ENCODE peak calls at places on chromosomes 2 and 18, in seven cellular contexts. One of them, this sample, is unnamed.

GRCh38 chr2:109094144-109094543 is 34.9 kb upstream of the SH3RF3 start:
- DNase-seq in activated CD4-positive, alpha-beta T cell treated with anti-CD3 and anti-CD28 coated beads, Interleukin-2, amount 50 U/mL, for 1 hour: no peak
- DNase-seq in sciatic nerve: no peak
- DNase-seq in colonic mucosa: no peak
- DNase-seq in cardiac septum: no peak
- DNase-seq in H9: no peak
- DNase-seq in activated naive CD8-positive, alpha-beta T cell treated with anti-CD3 and anti-CD28 coated beads, Interleukin-2, amount 50 U/mL, for 24 hours: no peak
- DNase-seq in this sample: no peak

GRCh38 chr2:136361521-136361920 is 243.6 kb upstream of the CXCR4 start:
- DNase-seq in activated CD4-positive, alpha-beta T cell treated with anti-CD3 and anti-CD28 coated beads, Interleukin-2, amount 50 U/mL, for 1 hour: no peak
- DNase-seq in sciatic nerve: no peak
- DNase-seq in colonic mucosa: no peak
- DNase-seq in cardiac septum: no peak
- DNase-seq in H9: peak; percentile 6
- DNase-seq in activated naive CD8-positive, alpha-beta T cell treated with anti-CD3 and anti-CD28 coated beads, Interleukin-2, amount 50 U/mL, for 24 hours: no peak
- DNase-seq in this sample: no peak

GRCh38 chr2:23293756-23294155 is 91.2 kb upstream of the KLHL29 start:
- DNase-seq in activated CD4-positive, alpha-beta T cell treated with anti-CD3 and anti-CD28 coated beads, Interleukin-2, amount 50 U/mL, for 1 hour: no peak
- DNase-seq in sciatic nerve: no peak
- DNase-seq in colonic mucosa: no peak
- DNase-seq in cardiac septum: no peak
- DNase-seq in H9: no peak
- DNase-seq in activated naive CD8-positive, alpha-beta T cell treated with anti-CD3 and anti-CD28 coated beads, Interleukin-2, amount 50 U/mL, for 24 hours: no peak
- DNase-seq in this sample: no peak

GRCh38 chr2:38581193-38582147 is 21.3 kb downstream of the HNRNPLL start:
- DNase-seq in activated CD4-positive, alpha-beta T cell treated with anti-CD3 and anti-CD28 coated beads, Interleukin-2, amount 50 U/mL, for 1 hour: no peak
- DNase-seq in sciatic nerve: no peak
- DNase-seq in colonic mucosa: peak; percentile 43
- DNase-seq in cardiac septum: no peak
- DNase-seq in H9: peak; percentile 48
- DNase-seq in activated naive CD8-positive, alpha-beta T cell treated with anti-CD3 and anti-CD28 coated beads, Interleukin-2, amount 50 U/mL, for 24 hours: peak; percentile 21
- DNase-seq in this sample: no peak

GRCh38 chr2:117771969-117772630 is 42.4 kb upstream of the DDX18 start:
- DNase-seq in activated CD4-positive, alpha-beta T cell treated with anti-CD3 and anti-CD28 coated beads, Interleukin-2, amount 50 U/mL, for 1 hour: no peak
- DNase-seq in sciatic nerve: no peak
- DNase-seq in colonic mucosa: no peak
- DNase-seq in cardiac septum: no peak
- DNase-seq in H9: no peak
- DNase-seq in activated naive CD8-positive, alpha-beta T cell treated with anti-CD3 and anti-CD28 coated beads, Interleukin-2, amount 50 U/mL, for 24 hours: no peak
- DNase-seq in this sample: no peak

GRCh38 chr2:215528555-215528954 is 92.7 kb upstream of the FN1 start:
- DNase-seq in activated CD4-positive, alpha-beta T cell treated with anti-CD3 and anti-CD28 coated beads, Interleukin-2, amount 50 U/mL, for 1 hour: no peak
- DNase-seq in sciatic nerve: no peak
- DNase-seq in colonic mucosa: no peak
- DNase-seq in cardiac septum: no peak
- DNase-seq in H9: no peak
- DNase-seq in activated naive CD8-positive, alpha-beta T cell treated with anti-CD3 and anti-CD28 coated beads, Interleukin-2, amount 50 U/mL, for 24 hours: no peak
- DNase-seq in this sample: no peak

GRCh38 chr2:168559187-168559586 is 103.1 kb downstream of the CERS6 start:
- DNase-seq in activated CD4-positive, alpha-beta T cell treated with anti-CD3 and anti-CD28 coated beads, Interleukin-2, amount 50 U/mL, for 1 hour: no peak
- DNase-seq in sciatic nerve: no peak
- DNase-seq in colonic mucosa: peak; percentile 50
- DNase-seq in cardiac septum: no peak
- DNase-seq in H9: no peak
- DNase-seq in activated naive CD8-positive, alpha-beta T cell treated with anti-CD3 and anti-CD28 coated beads, Interleukin-2, amount 50 U/mL, for 24 hours: no peak
- DNase-seq in this sample: no peak

GRCh38 chr2:235658371-235659174 is 164.7 kb downstream of the AGAP1 start:
- DNase-seq in activated CD4-positive, alpha-beta T cell treated with anti-CD3 and anti-CD28 coated beads, Interleukin-2, amount 50 U/mL, for 1 hour: no peak
- DNase-seq in sciatic nerve: no peak
- DNase-seq in colonic mucosa: no peak
- DNase-seq in cardiac septum: peak; percentile 41
- DNase-seq in H9: peak; percentile 73
- DNase-seq in activated naive CD8-positive, alpha-beta T cell treated with anti-CD3 and anti-CD28 coated beads, Interleukin-2, amount 50 U/mL, for 24 hours: no peak
- DNase-seq in this sample: no peak

GRCh38 chr18:43596106-43596712 is 318.9 kb upstream of the SYT4 start:
- DNase-seq in activated CD4-positive, alpha-beta T cell treated with anti-CD3 and anti-CD28 coated beads, Interleukin-2, amount 50 U/mL, for 1 hour: no peak
- DNase-seq in sciatic nerve: no peak
- DNase-seq in colonic mucosa: no peak
- DNase-seq in cardiac septum: no peak
- DNase-seq in H9: no peak
- DNase-seq in activated naive CD8-positive, alpha-beta T cell treated with anti-CD3 and anti-CD28 coated beads, Interleukin-2, amount 50 U/mL, for 24 hours: no peak
- DNase-seq in this sample: no peak

GRCh38 chr2:17790539-17790938 is 25.7 kb upstream of the MSGN1 start:
- DNase-seq in activated CD4-positive, alpha-beta T cell treated with anti-CD3 and anti-CD28 coated beads, Interleukin-2, amount 50 U/mL, for 1 hour: no peak
- DNase-seq in sciatic nerve: no peak
- DNase-seq in colonic mucosa: no peak
- DNase-seq in cardiac septum: no peak
- DNase-seq in H9: no peak
- DNase-seq in activated naive CD8-positive, alpha-beta T cell treated with anti-CD3 and anti-CD28 coated beads, Interleukin-2, amount 50 U/mL, for 24 hours: no peak
- DNase-seq in this sample: no peak

GRCh38 chr2:665340-666073 is 11.7 kb downstream of the TMEM18 start:
- DNase-seq in activated CD4-positive, alpha-beta T cell treated with anti-CD3 and anti-CD28 coated beads, Interleukin-2, amount 50 U/mL, for 1 hour: no peak
- DNase-seq in sciatic nerve: no peak
- DNase-seq in colonic mucosa: no peak
- DNase-seq in cardiac septum: no peak
- DNase-seq in H9: no peak
- DNase-seq in activated naive CD8-positive, alpha-beta T cell treated with anti-CD3 and anti-CD28 coated beads, Interleukin-2, amount 50 U/mL, for 24 hours: no peak
- DNase-seq in this sample: no peak

GRCh38 chr2:120589782-120590608 is 145.7 kb upstream of the GLI2 start:
- DNase-seq in activated CD4-positive, alpha-beta T cell treated with anti-CD3 and anti-CD28 coated beads, Interleukin-2, amount 50 U/mL, for 1 hour: no peak
- DNase-seq in sciatic nerve: no peak
- DNase-seq in colonic mucosa: no peak
- DNase-seq in cardiac septum: no peak
- DNase-seq in H9: no peak
- DNase-seq in activated naive CD8-positive, alpha-beta T cell treated with anti-CD3 and anti-CD28 coated beads, Interleukin-2, amount 50 U/mL, for 24 hours: no peak
- DNase-seq in this sample: no peak

GRCh38 chr2:184611221-184612085 is 13.1 kb downstream of the ZNF804A start:
- DNase-seq in activated CD4-positive, alpha-beta T cell treated with anti-CD3 and anti-CD28 coated beads, Interleukin-2, amount 50 U/mL, for 1 hour: no peak
- DNase-seq in sciatic nerve: no peak
- DNase-seq in colonic mucosa: no peak
- DNase-seq in cardiac septum: no peak
- DNase-seq in H9: no peak
- DNase-seq in activated naive CD8-positive, alpha-beta T cell treated with anti-CD3 and anti-CD28 coated beads, Interleukin-2, amount 50 U/mL, for 24 hours: no peak
- DNase-seq in this sample: no peak

This sample was measured in coronary artery.